ENCODE peak calls at places on chromosomes 4 and X, in four cellular contexts. W is HepG2, N is K562, S is GM12878. H is an unnamed sample.

GRCh38 chrX:48802089-48802812 is 384 bp downstream of the HDAC6 start:
- DNase-seq in S (peak; percentile 40), N (peak; percentile 74), W (peak; percentile 85), H (peak; percentile 81)

GRCh38 chr4:74158561-74159396 is 861 bp downstream of the MTHFD2L start:
- DNase-seq in W (no peak), S (peak; percentile 9), N (no peak), H (no peak)

GRCh38 chr4:130183096-130183495 is 1087.1 kb downstream of the C4orf33 start:
- DNase-seq in N (no peak), W (no peak), S (no peak), H (no peak)

GRCh38 chrX:124226129-124226528 is 106.3 kb upstream of the TEX13D start:
- DNase-seq in N (no peak), W (no peak), S (no peak), H (no peak)

GRCh38 chrX:152810403-152810802 is 20.2 kb downstream of the CETN2 start:
- DNase-seq in S (no peak), W (no peak), N (no peak), H (peak; percentile 12)

GRCh38 chrX:154380153-154380552 is 1.1 kb downstream of the EMD start:
- DNase-seq in W (no peak), S (no peak), N (no peak), H (no peak)

GRCh38 chr4:123599920-123600394 is 203.4 kb downstream of the SPRY1 start:
- DNase-seq in W (peak; percentile 98), N (peak; percentile 38), S (peak; percentile 85), H (peak; percentile 43)

GRCh38 chr4:999863-1000425 is 6.7 kb upstream of the SLC26A1 start:
- DNase-seq in S (no peak), N (no peak), W (no peak), H (no peak)

GRCh38 chr4:88803600-88804096 is 106.0 kb upstream of the NAP1L5 start:
- DNase-seq in S (peak; percentile 69), W (no peak), N (no peak), H (no peak)

GRCh38 chr4:16591867-16592266 is 306.6 kb downstream of the LDB2 start:
- DNase-seq in S (no peak), N (no peak), W (no peak), H (no peak)

GRCh38 chr4:139785356-139785755 is 119.7 kb downstream of the MGST2 start:
- DNase-seq in S (no peak), N (no peak), W (no peak), H (no peak)

GRCh38 chrX:63418211-63418610 is 67.1 kb upstream of the SPIN4 start:
- DNase-seq in N (no peak), S (no peak), W (no peak), H (no peak)

GRCh38 chr4:84672177-84672576 is 89.2 kb downstream of the CDS1 start:
- DNase-seq in S (no peak), W (no peak), N (no peak), H (no peak)

GRCh38 chr4:176587920-176588319 is 204.8 kb downstream of the VEGFC start:
- DNase-seq in N (no peak), W (no peak), S (no peak), H (no peak)

GRCh38 chr4:126558596-126558995 is 1074.2 kb upstream of the INTU start:
- DNase-seq in N (no peak), W (no peak), S (no peak), H (no peak)

GRCh38 chr4:38306482-38307071 is 346.4 kb downstream of the PTTG2 start:
- DNase-seq in N (no peak), S (peak; percentile 95), W (no peak), H (no peak)

GRCh38 chr4:86595426-86595805 is 1.3 kb downstream of the PTPN13 start:
- DNase-seq in N (no peak), S (no peak), W (no peak), H (no peak)

GRCh38 chrX:17788439-17788838 is 51.1 kb downstream of the SCML1 start:
- DNase-seq in W (peak; percentile 5), S (no peak), N (peak; percentile 73), H (peak; percentile 50)

GRCh38 chrX:150465856-150466775 is 102.3 kb upstream of the MTM1 start:
- DNase-seq in S (no peak), N (no peak), W (no peak), H (no peak)

GRCh38 chr4:108762559-108763225 is at the start of gene ETNPPL:
- DNase-seq in W (peak; percentile 21), S (no peak), N (no peak), H (peak; percentile 79)
- TF ChIP-seq ETV6 in W (no peak), S (no peak), N (no peak), H (peak; percentile 54)

GRCh38 chrX:74535633-74536141 is 78.7 kb downstream of the RLIM start:
- DNase-seq in S (no peak), N (peak; percentile 10), W (peak; percentile 1), H (peak; percentile 55)
- TF ChIP-seq ETV6 in S (no peak), N (no peak), W (no peak), H (no peak)

DNA sequence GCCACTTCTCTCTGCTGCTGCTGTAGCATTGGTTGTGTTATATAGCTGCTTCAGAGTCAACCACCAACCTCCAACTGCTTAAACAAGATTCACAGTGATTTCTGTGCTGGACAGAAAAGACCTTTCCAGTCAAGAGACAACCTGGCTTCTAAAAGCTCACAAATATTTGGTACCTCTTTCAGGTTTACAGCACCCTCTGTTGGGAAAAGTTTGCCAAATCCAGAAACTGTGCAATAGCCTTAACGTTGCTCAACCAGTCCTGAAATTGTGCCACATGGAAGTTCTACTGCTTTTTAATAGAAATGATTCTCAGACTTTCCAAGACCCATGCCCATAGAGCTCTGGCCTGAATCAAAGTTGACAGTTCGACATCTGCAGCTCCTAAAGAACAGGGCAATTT is 842.1 kb upstream of the HTR2C start:
- DNase-seq in W (peak; percentile 2), S (no peak), N (no peak), H (no peak)
- TF ChIP-seq ETV6 in W (no peak), S (no peak), N (no peak), H (no peak)

DNA sequence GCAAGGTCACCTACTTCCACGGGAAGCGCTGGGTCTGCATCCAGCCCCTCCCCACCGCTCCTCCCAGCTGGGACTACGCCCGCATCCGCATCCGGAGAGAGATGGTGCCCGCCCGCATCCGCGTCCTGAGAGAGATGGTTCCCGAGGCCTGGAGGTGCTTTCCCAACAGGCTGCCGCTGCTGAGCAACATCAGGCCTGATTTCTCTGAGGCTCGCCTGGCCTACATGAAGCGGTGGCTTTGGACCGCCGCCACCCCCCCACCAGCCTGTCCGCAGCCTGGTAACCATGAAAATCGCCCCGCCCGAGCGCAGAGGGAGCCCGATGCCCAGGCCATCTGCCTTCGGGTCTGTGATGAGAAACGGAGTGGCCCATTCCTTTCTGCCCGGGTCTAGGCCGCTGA is 18.1 kb downstream of the CLTRN start:
- DNase-seq in S (no peak), N (no peak), W (no peak), H (no peak)
- TF ChIP-seq ETV6 in S (no peak), N (no peak), W (no peak), H (no peak)

DNA sequence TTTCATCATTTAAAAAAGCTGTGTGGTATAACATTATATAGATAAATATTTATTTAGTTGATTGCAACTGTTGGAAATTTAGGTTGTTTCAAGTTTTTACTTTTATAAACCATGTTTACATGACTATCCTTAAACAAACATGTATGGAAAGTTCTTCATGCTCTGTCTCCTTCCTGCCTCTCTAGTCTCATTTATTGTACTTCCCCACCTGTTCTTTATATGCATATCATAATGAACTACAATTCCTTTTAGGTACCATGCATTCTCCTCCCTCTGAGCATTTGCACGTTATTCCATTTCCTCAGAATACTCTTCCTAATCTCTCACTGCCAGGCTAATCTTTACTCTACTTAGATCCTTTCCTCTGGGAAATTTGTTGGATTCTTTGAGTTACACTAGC is 16.9 kb upstream of the ADH6 start:
- DNase-seq in W (no peak), S (no peak), N (no peak), H (no peak)
- TF ChIP-seq ETV6 in W (no peak), S (no peak), N (no peak), H (no peak)

DNA sequence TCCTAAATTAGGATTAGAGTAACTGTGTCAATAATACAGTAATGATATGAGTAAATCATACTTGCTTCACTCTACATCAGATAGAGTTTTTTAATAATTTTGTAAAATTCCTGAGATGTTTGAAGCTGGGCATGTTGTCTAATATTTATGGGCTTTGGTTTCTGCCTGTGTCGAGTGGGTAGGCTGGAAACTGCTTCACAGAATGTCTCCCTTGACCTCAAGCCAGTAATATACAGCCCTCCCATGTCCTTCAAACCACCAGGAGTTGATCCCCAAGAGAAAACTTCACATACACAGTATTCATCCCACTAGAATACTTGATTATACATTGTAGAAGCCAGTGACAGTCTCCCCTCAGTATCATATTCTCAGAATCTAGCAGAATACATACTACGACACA is 284.8 kb upstream of the TENM3 start:
- DNase-seq in S (no peak), N (no peak), W (no peak), H (no peak)
- TF ChIP-seq ETV6 in S (no peak), N (no peak), W (no peak), H (no peak)

GRCh38 chr4:109967798-109968520 is 55.3 kb downstream of the EGF start:
- DNase-seq in N (no peak), W (no peak), S (no peak), H (no peak)
- TF ChIP-seq ETV6 in N (no peak), W (no peak), S (no peak), H (no peak)